ENCODE peak calls at places on chromosome 2, in five cellular contexts. One of them, this sample, is unnamed.

GRCh38 chr2:109663721-109664120 is 49.6 kb downstream of the SOWAHC start:
- DNase-seq in GM12865: no peak
- DNase-seq in fibroblast of lung: peak
- DNase-seq in right lobe of liver: peak
- DNase-seq in AG04450: no peak
- DNase-seq in this sample: no peak

GRCh38 chr2:152573168-152573567 is 144.1 kb downstream of the PRPF40A start:
- DNase-seq in GM12865: peak
- DNase-seq in fibroblast of lung: peak
- DNase-seq in right lobe of liver: no peak
- DNase-seq in AG04450: no peak
- DNase-seq in this sample: no peak

GRCh38 chr2:206190689-206191088 is 31.0 kb downstream of the EEF1B2 start:
- DNase-seq in GM12865: no peak
- DNase-seq in fibroblast of lung: no peak
- DNase-seq in right lobe of liver: no peak
- DNase-seq in AG04450: no peak
- DNase-seq in this sample: no peak

GRCh38 chr2:150610670-150611279 is 123.3 kb upstream of the RND3 start:
- DNase-seq in GM12865: peak
- DNase-seq in fibroblast of lung: peak
- DNase-seq in right lobe of liver: no peak
- DNase-seq in AG04450: no peak
- DNase-seq in this sample: no peak

GRCh38 chr2:42072349-42073118 is 24.7 kb downstream of the PKDCC start:
- DNase-seq in GM12865: no peak
- DNase-seq in fibroblast of lung: peak
- DNase-seq in right lobe of liver: no peak
- DNase-seq in AG04450: peak
- DNase-seq in this sample: no peak

GRCh38 chr2:185255566-185255965 is 483.0 kb upstream of the FSIP2 start:
- DNase-seq in GM12865: no peak
- DNase-seq in fibroblast of lung: peak
- DNase-seq in right lobe of liver: no peak
- DNase-seq in AG04450: no peak
- DNase-seq in this sample: no peak

GRCh38 chr2:189421644-189422043 is 19.6 kb upstream of the WDR75 start:
- DNase-seq in GM12865: no peak
- DNase-seq in fibroblast of lung: peak
- DNase-seq in right lobe of liver: no peak
- DNase-seq in AG04450: no peak
- DNase-seq in this sample: no peak

GRCh38 chr2:220162320-220162719 is 534.9 kb downstream of the SLC4A3 start:
- DNase-seq in GM12865: no peak
- DNase-seq in fibroblast of lung: peak
- DNase-seq in right lobe of liver: no peak
- DNase-seq in AG04450: no peak
- DNase-seq in this sample: no peak

GRCh38 chr2:135023886-135024285 is 23.4 kb downstream of the MAP3K19 start:
- DNase-seq in GM12865: no peak
- DNase-seq in fibroblast of lung: no peak
- DNase-seq in right lobe of liver: no peak
- DNase-seq in AG04450: no peak
- DNase-seq in this sample: no peak

GRCh38 chr2:23536326-23536725 is 151.3 kb downstream of the KLHL29 start:
- DNase-seq in GM12865: no peak
- DNase-seq in fibroblast of lung: no peak
- DNase-seq in right lobe of liver: no peak
- DNase-seq in AG04450: no peak
- DNase-seq in this sample: no peak

GRCh38 chr2:166436976-166437375 is 57.1 kb downstream of the SCN7A start:
- DNase-seq in GM12865: no peak
- DNase-seq in fibroblast of lung: no peak
- DNase-seq in right lobe of liver: no peak
- DNase-seq in AG04450: no peak
- DNase-seq in this sample: no peak

GRCh38 chr2:160427629-160428424 is 65.8 kb downstream of the RBMS1 start:
- DNase-seq in GM12865: peak
- DNase-seq in fibroblast of lung: peak
- DNase-seq in right lobe of liver: no peak
- DNase-seq in AG04450: no peak
- DNase-seq in this sample: no peak

GRCh38 chr2:71069376-71069775 is 928 bp downstream of the NAGK start:
- DNase-seq in GM12865: no peak
- DNase-seq in fibroblast of lung: no peak
- DNase-seq in right lobe of liver: no peak
- DNase-seq in AG04450: no peak
- DNase-seq in this sample: no peak
- H3K4me3 ChIP-seq in GM12865: peak
- H3K4me3 ChIP-seq in fibroblast of lung: peak
- H3K4me3 ChIP-seq in right lobe of liver: peak
- H3K4me3 ChIP-seq in AG04450: peak
- H3K4me3 ChIP-seq in this sample: peak

GRCh38 chr2:7430869-7431641 is 513.8 kb downstream of the RNF144A start:
- DNase-seq in GM12865: peak
- DNase-seq in fibroblast of lung: no peak
- DNase-seq in right lobe of liver: peak
- DNase-seq in AG04450: no peak
- DNase-seq in this sample: peak
- H3K4me3 ChIP-seq in GM12865: peak
- H3K4me3 ChIP-seq in fibroblast of lung: no peak
- H3K4me3 ChIP-seq in right lobe of liver: peak
- H3K4me3 ChIP-seq in AG04450: no peak
- H3K4me3 ChIP-seq in this sample: peak

GRCh38 chr2:241542278-241542605 is 16.3 kb upstream of the BOK start:
- DNase-seq in GM12865: no peak
- DNase-seq in fibroblast of lung: no peak
- DNase-seq in right lobe of liver: no peak
- DNase-seq in AG04450: no peak
- DNase-seq in this sample: peak
- H3K4me3 ChIP-seq in GM12865: no peak
- H3K4me3 ChIP-seq in fibroblast of lung: no peak
- H3K4me3 ChIP-seq in right lobe of liver: no peak
- H3K4me3 ChIP-seq in AG04450: no peak
- H3K4me3 ChIP-seq in this sample: no peak

GRCh38 chr2:48268671-48269070 is 261.3 kb upstream of the STON1 start:
- DNase-seq in GM12865: no peak
- DNase-seq in fibroblast of lung: no peak
- DNase-seq in right lobe of liver: no peak
- DNase-seq in AG04450: no peak
- DNase-seq in this sample: no peak
- H3K4me3 ChIP-seq in GM12865: no peak
- H3K4me3 ChIP-seq in fibroblast of lung: no peak
- H3K4me3 ChIP-seq in right lobe of liver: no peak
- H3K4me3 ChIP-seq in AG04450: no peak
- H3K4me3 ChIP-seq in this sample: no peak

GRCh38 chr2:105873721-105874120 is 129.0 kb downstream of the NCK2 start:
- DNase-seq in GM12865: peak
- DNase-seq in fibroblast of lung: peak
- DNase-seq in right lobe of liver: peak
- DNase-seq in AG04450: no peak
- DNase-seq in this sample: no peak
- H3K4me3 ChIP-seq in GM12865: no peak
- H3K4me3 ChIP-seq in fibroblast of lung: no peak
- H3K4me3 ChIP-seq in right lobe of liver: no peak
- H3K4me3 ChIP-seq in AG04450: peak
- H3K4me3 ChIP-seq in this sample: no peak

DNA sequence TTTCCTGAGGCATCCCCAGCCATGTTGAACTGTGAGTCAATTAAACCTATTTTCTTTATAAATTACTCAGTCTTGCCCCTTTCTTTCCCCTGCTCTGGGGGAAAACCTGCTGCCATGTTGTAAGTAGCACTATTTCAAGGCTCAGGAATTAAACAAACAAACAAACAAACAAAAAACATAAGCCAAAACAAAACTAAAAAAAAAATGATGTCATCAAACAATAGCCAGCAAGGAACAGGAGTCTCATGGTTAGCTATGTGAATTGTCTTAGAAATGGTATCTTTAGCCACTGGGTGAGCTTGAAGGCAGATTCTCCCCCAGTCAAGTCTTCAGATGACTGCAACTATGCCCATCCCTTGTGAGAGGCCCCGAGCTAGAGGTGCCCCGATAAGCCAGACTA is 823.4 kb upstream of the ZEB2 start:
- DNase-seq in GM12865: no peak
- DNase-seq in fibroblast of lung: no peak
- DNase-seq in right lobe of liver: no peak
- DNase-seq in AG04450: no peak
- DNase-seq in this sample: no peak
- H3K4me3 ChIP-seq in GM12865: no peak
- H3K4me3 ChIP-seq in fibroblast of lung: no peak
- H3K4me3 ChIP-seq in right lobe of liver: no peak
- H3K4me3 ChIP-seq in AG04450: no peak
- H3K4me3 ChIP-seq in this sample: no peak

DNA sequence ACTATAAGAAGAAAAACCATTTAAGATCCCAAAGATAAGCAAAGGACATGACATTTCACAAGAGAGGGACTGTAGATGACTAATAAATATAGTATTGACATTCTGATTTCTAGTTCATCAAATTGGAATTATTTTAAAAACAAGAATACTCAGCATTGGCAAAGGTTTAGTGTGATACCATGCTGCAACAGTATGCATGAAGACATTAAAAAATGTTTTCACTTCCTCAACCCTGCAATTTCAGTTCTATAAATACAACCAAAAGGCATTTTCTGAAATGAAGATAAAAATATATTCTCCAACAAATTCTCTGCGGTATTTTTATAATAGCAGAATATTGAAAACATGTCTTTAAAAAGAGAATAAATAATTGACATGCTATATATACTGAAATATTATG is 2.1 kb downstream of the C2orf81 start:
- DNase-seq in GM12865: no peak
- DNase-seq in fibroblast of lung: no peak
- DNase-seq in right lobe of liver: no peak
- DNase-seq in AG04450: no peak
- DNase-seq in this sample: no peak
- H3K4me3 ChIP-seq in GM12865: peak
- H3K4me3 ChIP-seq in fibroblast of lung: no peak
- H3K4me3 ChIP-seq in right lobe of liver: no peak
- H3K4me3 ChIP-seq in AG04450: no peak
- H3K4me3 ChIP-seq in this sample: no peak

GRCh38 chr2:227462972-227463931 is 8.7 kb upstream of the AGFG1 start:
- DNase-seq in GM12865: peak
- DNase-seq in fibroblast of lung: no peak
- DNase-seq in right lobe of liver: no peak
- DNase-seq in AG04450: no peak
- DNase-seq in this sample: no peak
- H3K4me3 ChIP-seq in GM12865: peak
- H3K4me3 ChIP-seq in fibroblast of lung: no peak
- H3K4me3 ChIP-seq in right lobe of liver: no peak
- H3K4me3 ChIP-seq in AG04450: no peak
- H3K4me3 ChIP-seq in this sample: no peak

This sample was measured in upper lobe of right lung.